ENCODE peak calls at places on chromosome 4, in six cellular contexts. S is activated T-helper 9 cell treated with anti-CD3 and anti-CD28 coated beads, Interleukin-2, amount 50 U/mL, for 16 hours; K is activated CD8-positive, alpha-beta memory T cell treated with anti-CD3 and anti-CD28 coated beads for 48 hours; F is tibial artery; N is sigmoid colon; J is fibroblast of pulmonary artery. L is an unnamed sample.

GRCh38 chr4:111454961-111455360 is 690.3 kb upstream of the FAM241A start:
- DNase-seq in S (no peak), K (no peak), F (no peak), N (no peak), J (peak; percentile 7), L (peak; percentile 52)

GRCh38 chr4:141807073-141807472 is 170.7 kb downstream of the IL15 start:
- DNase-seq in S (no peak), K (no peak), F (no peak), N (no peak), J (peak; percentile 17), L (no peak)

GRCh38 chr4:3445829-3446545 is 4.2 kb downstream of the HGFAC start:
- DNase-seq in S (no peak), K (no peak), F (no peak), N (no peak), J (no peak), L (no peak)

GRCh38 chr4:16262188-16262587 is 35.9 kb upstream of the TAPT1 start:
- DNase-seq in S (no peak), K (no peak), F (no peak), N (no peak), J (no peak), L (no peak)

GRCh38 chr4:109976189-109976588 is 63.5 kb downstream of the EGF start:
- DNase-seq in S (no peak), K (no peak), F (no peak), N (no peak), J (no peak), L (no peak)

GRCh38 chr4:16227462-16227868 is 1.2 kb upstream of the TAPT1 start:
- DNase-seq in S (no peak), K (no peak), F (peak; percentile 34), N (peak; percentile 78), J (peak; percentile 33), L (no peak)

GRCh38 chr4:165810726-165811125 is 62.3 kb upstream of the TLL1 start:
- DNase-seq in S (no peak), K (no peak), F (no peak), N (no peak), J (peak; percentile 27), L (no peak)

GRCh38 chr4:445410-445809 is 53.5 kb downstream of the ZNF721 start:
- DNase-seq in S (no peak), K (no peak), F (no peak), N (no peak), J (no peak), L (no peak)

GRCh38 chr4:92299152-92299551 is 4.6 kb upstream of the GRID2 start:
- DNase-seq in S (no peak), K (no peak), F (no peak), N (no peak), J (peak; percentile 54), L (no peak)

GRCh38 chr4:63777571-63777970 is 631.7 kb downstream of the TECRL start:
- DNase-seq in S (no peak), K (no peak), F (no peak), N (no peak), J (no peak), L (no peak)

GRCh38 chr4:87068591-87069021 is 133.8 kb downstream of the AFF1 start:
- DNase-seq in S (no peak), K (no peak), F (no peak), N (no peak), J (peak; percentile 56), L (no peak)

L was measured in posterior vena cava.